ENCODE peak calls at places on chromosomes 11 and 22, in four cellular contexts. R, X, C and H are unnamed samples.
A peak's percentile ranks its signal among the peaks of the same experiment; 100 is the strongest.

GRCh38 chr11:57370251-57370650 is 10.7 kb downstream of the PRG3 start:
- DNase-seq in R (no peak), X (no peak), C (peak; percentile 73), H (no peak)

GRCh38 chr11:100831929-100832480 is 144.9 kb downstream of the ARHGAP42 start:
- DNase-seq in X (no peak), C (no peak), R (no peak), H (no peak)

GRCh38 chr11:74672956-74673895 is 58.0 kb downstream of the CHRDL2 start:
- DNase-seq in X (peak; percentile 48), R (peak; percentile 46), C (peak; percentile 100), H (peak; percentile 97)

GRCh38 chr22:24803064-24803542 is 2.9 kb upstream of the SGSM1 start:
- DNase-seq in R (peak; percentile 60), C (peak; percentile 12), X (peak; percentile 65), H (peak; percentile 17)

GRCh38 chr11:122709042-122709760 is 53.7 kb downstream of the UBASH3B start:
- DNase-seq in R (no peak), C (peak; percentile 82), X (no peak), H (peak; percentile 85)

GRCh38 chr11:65113839-65114238 is 2.2 kb downstream of the TM7SF2 start:
- DNase-seq in X (no peak), R (no peak), C (no peak), H (no peak)

GRCh38 chr11:35418847-35419712 is at the start of gene SLC1A2:
- DNase-seq in X (no peak), R (no peak), C (peak; percentile 19), H (peak; percentile 12)

GRCh38 chr11:1234771-1235614 is 12.1 kb downstream of the MUC5B start:
- DNase-seq in X (no peak), C (no peak), R (no peak), H (no peak)